ENCODE peak calls at places on chromosomes 12 and 14, in ten cellular contexts. One of them, this sample, is unnamed.
A peak's percentile ranks its signal among the peaks of the same experiment; 100 is the strongest.

GRCh38 chr14:99664636-99665273 is 19.3 kb upstream of the CYP46A1 start:
- DNase-seq in fibroblast of pulmonary artery: no peak
- DNase-seq in adrenal gland: no peak
- DNase-seq in HL-60: no peak
- DNase-seq in A549: no peak
- DNase-seq in AG10803: no peak
- DNase-seq in left ventricle myocardium inferior: no peak
- DNase-seq in GM12865: peak; percentile 66
- DNase-seq in right lobe of liver: no peak
- DNase-seq in uterus: no peak
- DNase-seq in this sample: no peak

GRCh38 chr14:79924583-79924982 is 286.7 kb downstream of the DIO2 start:
- DNase-seq in fibroblast of pulmonary artery: no peak
- DNase-seq in adrenal gland: no peak
- DNase-seq in HL-60: no peak
- DNase-seq in A549: no peak
- DNase-seq in AG10803: no peak
- DNase-seq in left ventricle myocardium inferior: no peak
- DNase-seq in GM12865: no peak
- DNase-seq in right lobe of liver: no peak
- DNase-seq in uterus: no peak
- DNase-seq in this sample: no peak

GRCh38 chr14:101025131-101025530 is 121.6 kb upstream of the RTL1 start:
- DNase-seq in fibroblast of pulmonary artery: no peak
- DNase-seq in adrenal gland: peak; percentile 43
- DNase-seq in HL-60: no peak
- DNase-seq in A549: no peak
- DNase-seq in AG10803: no peak
- DNase-seq in left ventricle myocardium inferior: no peak
- DNase-seq in GM12865: no peak
- DNase-seq in right lobe of liver: peak; percentile 15
- DNase-seq in uterus: peak; percentile 5
- DNase-seq in this sample: no peak

GRCh38 chr14:95407342-95407741 is 87.6 kb upstream of the CLMN start:
- DNase-seq in fibroblast of pulmonary artery: no peak
- DNase-seq in adrenal gland: no peak
- DNase-seq in HL-60: no peak
- DNase-seq in A549: no peak
- DNase-seq in AG10803: no peak
- DNase-seq in left ventricle myocardium inferior: no peak
- DNase-seq in GM12865: no peak
- DNase-seq in right lobe of liver: no peak
- DNase-seq in uterus: peak; percentile 35
- DNase-seq in this sample: no peak

GRCh38 chr14:36519431-36520321 is at the start of gene NKX2-1:
- DNase-seq in fibroblast of pulmonary artery: no peak
- DNase-seq in adrenal gland: no peak
- DNase-seq in HL-60: no peak
- DNase-seq in A549: peak; percentile 43
- DNase-seq in AG10803: no peak
- DNase-seq in left ventricle myocardium inferior: no peak
- DNase-seq in GM12865: no peak
- DNase-seq in right lobe of liver: no peak
- DNase-seq in uterus: no peak
- DNase-seq in this sample: no peak

GRCh38 chr12:85866929-85867776 is 6.9 kb upstream of the NTS start:
- DNase-seq in fibroblast of pulmonary artery: peak; percentile 85
- DNase-seq in adrenal gland: peak; percentile 65
- DNase-seq in HL-60: peak; percentile 2
- DNase-seq in A549: peak; percentile 51
- DNase-seq in AG10803: peak; percentile 66
- DNase-seq in left ventricle myocardium inferior: no peak
- DNase-seq in GM12865: peak; percentile 58
- DNase-seq in right lobe of liver: no peak
- DNase-seq in uterus: peak; percentile 36
- DNase-seq in this sample: peak; percentile 14

GRCh38 chr14:34665785-34666425 is 36.0 kb upstream of the SNX6 start:
- DNase-seq in fibroblast of pulmonary artery: peak; percentile 94
- DNase-seq in adrenal gland: peak; percentile 70
- DNase-seq in HL-60: no peak
- DNase-seq in A549: no peak
- DNase-seq in AG10803: peak; percentile 93
- DNase-seq in left ventricle myocardium inferior: no peak
- DNase-seq in GM12865: no peak
- DNase-seq in right lobe of liver: no peak
- DNase-seq in uterus: no peak
- DNase-seq in this sample: peak; percentile 28

GRCh38 chr12:84738481-84738972 is 174.1 kb downstream of the SLC6A15 start:
- DNase-seq in fibroblast of pulmonary artery: peak; percentile 64
- DNase-seq in adrenal gland: no peak
- DNase-seq in HL-60: no peak
- DNase-seq in A549: no peak
- DNase-seq in AG10803: peak; percentile 68
- DNase-seq in left ventricle myocardium inferior: no peak
- DNase-seq in GM12865: no peak
- DNase-seq in right lobe of liver: no peak
- DNase-seq in uterus: no peak
- DNase-seq in this sample: no peak

GRCh38 chr12:124792177-124792576 is 71.5 kb downstream of the SCARB1 start:
- DNase-seq in fibroblast of pulmonary artery: no peak
- DNase-seq in adrenal gland: no peak
- DNase-seq in HL-60: no peak
- DNase-seq in A549: no peak
- DNase-seq in AG10803: no peak
- DNase-seq in left ventricle myocardium inferior: no peak
- DNase-seq in GM12865: no peak
- DNase-seq in right lobe of liver: no peak
- DNase-seq in uterus: no peak
- DNase-seq in this sample: no peak

GRCh38 chr14:76964695-76965094 is 63.8 kb downstream of the IRF2BPL start:
- DNase-seq in fibroblast of pulmonary artery: no peak
- DNase-seq in adrenal gland: no peak
- DNase-seq in HL-60: no peak
- DNase-seq in A549: no peak
- DNase-seq in AG10803: no peak
- DNase-seq in left ventricle myocardium inferior: no peak
- DNase-seq in GM12865: peak; percentile 64
- DNase-seq in right lobe of liver: no peak
- DNase-seq in uterus: no peak
- DNase-seq in this sample: no peak

GRCh38 chr14:104361101-104361591 is 218.4 kb upstream of the C14orf180 start:
- DNase-seq in fibroblast of pulmonary artery: no peak
- DNase-seq in adrenal gland: no peak
- DNase-seq in HL-60: no peak
- DNase-seq in A549: no peak
- DNase-seq in AG10803: no peak
- DNase-seq in left ventricle myocardium inferior: no peak
- DNase-seq in GM12865: no peak
- DNase-seq in right lobe of liver: no peak
- DNase-seq in uterus: no peak
- DNase-seq in this sample: no peak

GRCh38 chr12:131220007-131220685 is 266.4 kb downstream of the ADGRD1 start:
- DNase-seq in fibroblast of pulmonary artery: no peak
- DNase-seq in adrenal gland: no peak
- DNase-seq in HL-60: no peak
- DNase-seq in A549: no peak
- DNase-seq in AG10803: no peak
- DNase-seq in left ventricle myocardium inferior: no peak
- DNase-seq in GM12865: no peak
- DNase-seq in right lobe of liver: no peak
- DNase-seq in uterus: no peak
- DNase-seq in this sample: no peak

GRCh38 chr14:35406090-35406489 is 1.5 kb upstream of the NFKBIA start:
- DNase-seq in fibroblast of pulmonary artery: no peak
- DNase-seq in adrenal gland: no peak
- DNase-seq in HL-60: no peak
- DNase-seq in A549: no peak
- DNase-seq in AG10803: no peak
- DNase-seq in left ventricle myocardium inferior: no peak
- DNase-seq in GM12865: no peak
- DNase-seq in right lobe of liver: no peak
- DNase-seq in uterus: no peak
- DNase-seq in this sample: no peak

GRCh38 chr14:99035712-99036593 is 236.0 kb downstream of the BCL11B start:
- DNase-seq in fibroblast of pulmonary artery: peak; percentile 79
- DNase-seq in adrenal gland: peak; percentile 78
- DNase-seq in HL-60: peak; percentile 40
- DNase-seq in A549: peak; percentile 89
- DNase-seq in AG10803: peak; percentile 99
- DNase-seq in left ventricle myocardium inferior: peak; percentile 81
- DNase-seq in GM12865: no peak
- DNase-seq in right lobe of liver: no peak
- DNase-seq in uterus: peak; percentile 74
- DNase-seq in this sample: no peak

GRCh38 chr12:132204064-132204821 is 60.0 kb downstream of the NOC4L start:
- DNase-seq in fibroblast of pulmonary artery: no peak
- DNase-seq in adrenal gland: no peak
- DNase-seq in HL-60: no peak
- DNase-seq in A549: no peak
- DNase-seq in AG10803: peak; percentile 13
- DNase-seq in left ventricle myocardium inferior: no peak
- DNase-seq in GM12865: no peak
- DNase-seq in right lobe of liver: no peak
- DNase-seq in uterus: no peak
- DNase-seq in this sample: no peak

GRCh38 chr12:65603428-65604351 is 220.6 kb upstream of the HMGA2 start:
- DNase-seq in fibroblast of pulmonary artery: peak; percentile 87
- DNase-seq in adrenal gland: no peak
- DNase-seq in HL-60: no peak
- DNase-seq in A549: peak; percentile 48
- DNase-seq in AG10803: peak; percentile 98
- DNase-seq in left ventricle myocardium inferior: peak; percentile 18
- DNase-seq in GM12865: no peak
- DNase-seq in right lobe of liver: no peak
- DNase-seq in uterus: peak; percentile 17
- DNase-seq in this sample: no peak
- TF ChIP-seq CTCF in fibroblast of pulmonary artery: no peak
- TF ChIP-seq CTCF in adrenal gland: no peak
- TF ChIP-seq CTCF in HL-60: no peak
- TF ChIP-seq CTCF in A549: no peak
- TF ChIP-seq CTCF in AG10803: no peak
- TF ChIP-seq CTCF in left ventricle myocardium inferior: no peak
- TF ChIP-seq CTCF in GM12865: no peak
- TF ChIP-seq CTCF in right lobe of liver: no peak
- TF ChIP-seq CTCF in uterus: no peak
- TF ChIP-seq CTCF in this sample: no peak

DNA sequence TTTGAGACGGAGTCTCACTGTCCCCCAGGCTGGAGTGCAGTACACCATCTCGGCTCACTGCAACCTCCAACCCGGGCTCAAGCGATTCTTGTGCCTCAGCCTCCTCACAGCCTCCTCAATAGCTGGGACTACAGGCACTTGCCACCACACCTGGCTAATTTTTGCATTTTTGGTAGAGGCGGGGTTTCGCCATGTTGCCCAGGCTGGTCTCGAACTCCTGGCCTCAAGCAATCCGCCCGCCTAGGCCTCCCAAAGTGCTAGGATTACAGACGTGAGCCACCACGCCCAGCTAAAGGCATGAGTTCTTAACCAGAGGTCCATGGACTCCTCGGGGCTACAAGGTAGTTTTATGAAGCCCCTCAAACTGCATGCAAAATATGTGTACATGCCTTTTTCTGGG is 2.1 kb downstream of the SARNP start:
- DNase-seq in fibroblast of pulmonary artery: no peak
- DNase-seq in adrenal gland: no peak
- DNase-seq in HL-60: no peak
- DNase-seq in A549: no peak
- DNase-seq in AG10803: no peak
- DNase-seq in left ventricle myocardium inferior: no peak
- DNase-seq in GM12865: no peak
- DNase-seq in right lobe of liver: no peak
- DNase-seq in uterus: no peak
- DNase-seq in this sample: no peak
- H3K4me3 ChIP-seq in fibroblast of pulmonary artery: peak overlapping the region; percentile 90
- H3K4me3 ChIP-seq in adrenal gland: no peak overlapping the region
- H3K4me3 ChIP-seq in HL-60: no peak overlapping the region
- H3K4me3 ChIP-seq in A549: no peak overlapping the region
- H3K4me3 ChIP-seq in AG10803: peak overlapping the region; percentile 21
- H3K4me3 ChIP-seq in left ventricle myocardium inferior: peak overlapping the region; percentile 84
- H3K4me3 ChIP-seq in GM12865: no peak overlapping the region
- H3K4me3 ChIP-seq in right lobe of liver: no peak overlapping the region
- H3K4me3 ChIP-seq in uterus: no peak overlapping the region
- H3K4me3 ChIP-seq in this sample: peak overlapping the region; percentile 83

DNA sequence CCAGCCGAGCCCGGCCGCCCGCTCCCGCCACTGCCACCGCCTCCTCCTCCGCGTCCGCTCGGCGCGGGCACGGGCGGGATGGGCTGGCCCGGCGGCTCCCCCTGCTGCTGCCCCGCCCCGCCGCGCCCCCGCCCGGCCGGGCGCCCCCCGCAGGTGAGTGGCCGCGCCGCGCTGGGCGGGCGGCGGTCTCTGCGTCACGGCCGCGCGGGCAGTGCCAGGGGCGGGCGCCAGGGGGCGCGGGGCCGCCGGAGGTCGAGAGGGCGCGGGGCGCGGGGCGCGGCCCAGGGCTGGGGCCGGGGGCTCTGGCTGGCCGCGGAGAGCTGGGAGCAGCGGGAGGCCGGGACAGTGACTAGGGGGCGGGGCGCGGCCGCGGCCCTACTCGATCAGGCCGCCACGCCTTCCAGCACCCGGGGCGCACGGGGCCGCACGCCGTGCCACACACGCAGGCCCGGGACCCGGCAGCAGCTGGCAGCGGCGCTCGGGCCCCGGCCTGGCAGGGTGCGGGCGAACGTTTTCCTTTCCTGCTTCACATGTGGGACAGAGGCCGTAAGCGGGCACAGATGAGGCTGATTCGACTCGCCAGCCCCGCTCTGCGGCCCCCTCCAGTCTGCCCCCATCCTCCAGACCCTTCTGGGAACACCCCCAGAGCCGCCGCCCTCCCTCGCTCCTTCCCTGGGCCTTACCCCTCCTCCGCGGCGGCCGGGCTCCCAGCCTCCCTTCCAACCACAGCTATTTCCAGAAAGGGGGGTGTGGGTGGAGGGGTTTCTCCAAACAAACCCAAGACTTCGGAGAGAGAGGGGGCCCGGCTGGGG is 2.4 kb upstream of the TNS2 start:
- DNase-seq in fibroblast of pulmonary artery: peak; percentile 80
- DNase-seq in adrenal gland: peak; percentile 90
- DNase-seq in HL-60: peak; percentile 50
- DNase-seq in A549: peak; percentile 67
- DNase-seq in AG10803: peak; percentile 90
- DNase-seq in left ventricle myocardium inferior: peak; percentile 87
- DNase-seq in GM12865: peak; percentile 51
- DNase-seq in right lobe of liver: peak; percentile 90
- DNase-seq in uterus: peak; percentile 82
- DNase-seq in this sample: no peak
- TF ChIP-seq CTCF in fibroblast of pulmonary artery: no peak
- TF ChIP-seq CTCF in adrenal gland: no peak
- TF ChIP-seq CTCF in HL-60: no peak
- TF ChIP-seq CTCF in A549: peak; percentile 71
- TF ChIP-seq CTCF in AG10803: no peak
- TF ChIP-seq CTCF in left ventricle myocardium inferior: peak; percentile 33
- TF ChIP-seq CTCF in GM12865: peak; percentile 41
- TF ChIP-seq CTCF in right lobe of liver: peak; percentile 59
- TF ChIP-seq CTCF in uterus: no peak
- TF ChIP-seq CTCF in this sample: peak; percentile 62

DNA sequence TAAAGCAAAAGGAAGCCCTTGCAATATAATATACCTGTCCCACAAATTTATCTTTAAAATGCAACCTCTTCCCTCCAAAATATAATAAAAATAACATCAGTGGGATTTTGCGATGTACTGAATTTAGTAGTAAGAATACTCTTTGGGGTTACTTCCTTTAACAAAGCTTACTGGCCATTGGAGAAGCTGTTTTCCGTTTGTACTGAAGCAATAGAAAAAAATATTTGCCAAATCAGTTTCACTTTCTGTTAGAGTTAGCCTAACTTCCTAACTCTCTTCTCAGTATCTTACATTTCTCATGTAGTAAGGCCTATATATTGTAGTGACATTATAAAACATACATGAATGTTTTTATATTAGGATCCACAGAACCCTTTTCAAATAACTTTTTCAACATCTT is 3.7 kb downstream of the MAX start:
- DNase-seq in fibroblast of pulmonary artery: peak; percentile 35
- DNase-seq in adrenal gland: no peak
- DNase-seq in HL-60: no peak
- DNase-seq in A549: no peak
- DNase-seq in AG10803: peak; percentile 43
- DNase-seq in left ventricle myocardium inferior: no peak
- DNase-seq in GM12865: peak; percentile 55
- DNase-seq in right lobe of liver: no peak
- DNase-seq in uterus: no peak
- DNase-seq in this sample: no peak
- H3K4me3 ChIP-seq in fibroblast of pulmonary artery: peak overlapping the region; percentile 9
- H3K4me3 ChIP-seq in adrenal gland: no peak overlapping the region
- H3K4me3 ChIP-seq in HL-60: peak overlapping the region; percentile 9
- H3K4me3 ChIP-seq in A549: no peak overlapping the region
- H3K4me3 ChIP-seq in AG10803: peak overlapping the region; percentile 0
- H3K4me3 ChIP-seq in left ventricle myocardium inferior: peak overlapping the region; percentile 51
- H3K4me3 ChIP-seq in GM12865: peak overlapping the region; percentile 43
- H3K4me3 ChIP-seq in right lobe of liver: peak overlapping the region; percentile 17
- H3K4me3 ChIP-seq in uterus: no peak overlapping the region
- H3K4me3 ChIP-seq in this sample: no peak overlapping the region